ENCODE peak calls at places on chromosomes 2 and 18, in six cellular contexts. K is NCI-H2029; Z is anterior cingulate cortex; T is GM23338; Q is stimulated activated CD8-positive, alpha-beta memory T cell treated with anti-CD3 and anti-CD28 coated beads, Interleukin-7, amount 100 ng/mL, for 48 hours; U is AG04449. W is an unnamed sample.

GRCh38 chr18:42271656-42272355 is 316.8 kb downstream of the PIK3C3 start:
- DNase-seq in K (no peak), Z (no peak), T (no peak), Q (no peak), U (no peak), W (no peak)

GRCh38 chr2:158413581-158413980 is 43.0 kb downstream of the CCDC148 start:
- DNase-seq in K (no peak), Z (no peak), T (no peak), Q (no peak), U (no peak), W (no peak)

GRCh38 chr2:158502984-158503383 is 46.2 kb downstream of the PKP4 start:
- DNase-seq in K (no peak), Z (no peak), T (no peak), Q (no peak), U (peak; percentile 93), W (no peak)

GRCh38 chr2:198098918-198099317 is 294.5 kb downstream of the PLCL1 start:
- DNase-seq in K (no peak), Z (peak; percentile 37), T (peak; percentile 70), Q (no peak), U (no peak), W (no peak)

GRCh38 chr2:108916397-108917077 is 72.5 kb downstream of the EDAR start:
- DNase-seq in K (no peak), Z (no peak), T (no peak), Q (no peak), U (no peak), W (no peak)

GRCh38 chr2:237283136-237283928 is 130.6 kb downstream of the COL6A3 start:
- DNase-seq in K (no peak), Z (no peak), T (no peak), Q (no peak), U (no peak), W (no peak)

GRCh38 chr18:69031571-69032451 is 233.9 kb downstream of the CCDC102B start:
- DNase-seq in K (no peak), Z (no peak), T (no peak), Q (no peak), U (no peak), W (no peak)

GRCh38 chr18:46053368-46054095 is 18.5 kb downstream of the PSTPIP2 start:
- DNase-seq in K (no peak), Z (no peak), T (no peak), Q (no peak), U (no peak), W (no peak)

GRCh38 chr18:32847719-32848118 is 74.9 kb upstream of the KLHL14 start:
- DNase-seq in K (no peak), Z (no peak), T (peak; percentile 79), Q (no peak), U (no peak), W (no peak)

GRCh38 chr2:201440182-201440581 is 11.1 kb downstream of the TRAK2 start:
- DNase-seq in K (peak; percentile 85), Z (no peak), T (peak; percentile 39), Q (no peak), U (no peak), W (no peak)

GRCh38 chr2:170713280-170714155 is 1.6 kb upstream of the SP5 start:
- DNase-seq in K (no peak), Z (no peak), T (peak; percentile 37), Q (no peak), U (no peak), W (no peak)

GRCh38 chr18:23451011-23451410 is 2.1 kb upstream of the RIOK3 start:
- DNase-seq in K (no peak), Z (no peak), T (no peak), Q (no peak), U (no peak), W (no peak)

GRCh38 chr18:27713727-27714080 is 463.2 kb downstream of the CDH2 start:
- DNase-seq in K (no peak), Z (no peak), T (no peak), Q (no peak), U (peak; percentile 88), W (no peak)

GRCh38 chr2:206158563-206159345 is 490 bp downstream of the NDUFS1 start:
- DNase-seq in K (no peak), Z (no peak), T (peak; percentile 32), Q (no peak), U (no peak), W (no peak)

GRCh38 chr2:100891911-100892642 is 72.1 kb downstream of the NPAS2 start:
- DNase-seq in K (no peak), Z (no peak), T (no peak), Q (no peak), U (no peak), W (no peak)

GRCh38 chr2:172438741-172439508 is 11.5 kb downstream of the ITGA6 start:
- DNase-seq in K (no peak), Z (no peak), T (no peak), Q (no peak), U (no peak), W (no peak)

GRCh38 chr2:111178730-111179405 is 58.2 kb downstream of the BCL2L11 start:
- DNase-seq in K (no peak), Z (no peak), T (no peak), Q (no peak), U (no peak), W (no peak)

GRCh38 chr2:212537311-212538155 is 1.1 kb downstream of the ERBB4 start:
- DNase-seq in K (peak; percentile 30), Z (peak; percentile 34), T (peak; percentile 79), Q (no peak), U (no peak), W (no peak)

GRCh38 chr2:66559672-66560071 is 124.7 kb downstream of the MEIS1 start:
- DNase-seq in K (no peak), Z (no peak), T (no peak), Q (no peak), U (no peak), W (no peak)

GRCh38 chr2:26988165-26988879 is 17.9 kb downstream of the MAPRE3 start:
- DNase-seq in K (no peak), Z (no peak), T (no peak), Q (no peak), U (peak; percentile 33), W (no peak)

GRCh38 chr2:17162721-17163120 is 355.5 kb downstream of the RAD51AP2 start:
- DNase-seq in K (no peak), Z (no peak), T (no peak), Q (no peak), U (no peak), W (no peak)

W was measured in amygdala.